ENCODE peak calls at places on chromosomes 11 and 22, in four cellular contexts. V is activated effector memory CD4-positive, alpha-beta T cell treated with Interleukin-2 at 50 U/mL for 16 hours; A is hypothalamus; Z is T-helper 1 cell. T is an unnamed sample.

GRCh38 chr11:86818466-86819282 is 18.3 kb downstream of the PRSS23 start:
- DNase-seq in A (no peak), V (no peak), Z (no peak), T (no peak)

GRCh38 chr22:32693102-32693501 is 108.4 kb upstream of the TIMP3 start:
- DNase-seq in V (no peak), Z (no peak), A (no peak), T (no peak)

GRCh38 chr22:28108851-28109250 is 189.8 kb upstream of the PITPNB start:
- DNase-seq in V (no peak), A (no peak), Z (no peak), T (no peak)

GRCh38 chr11:20367313-20367948 is 3.9 kb downstream of the HTATIP2 start:
- DNase-seq in Z (no peak), A (no peak), V (peak; percentile 13), T (no peak)

GRCh38 chr11:107017104-107017432 is 1.2 kb downstream of the GUCY1A2 start:
- DNase-seq in V (no peak), A (no peak), Z (no peak), T (no peak)

GRCh38 chr11:61542024-61542461 is 33.5 kb downstream of the LRRC10B start:
- DNase-seq in Z (no peak), V (no peak), A (no peak), T (no peak)

GRCh38 chr11:12218909-12219308 is 108.5 kb downstream of the MICAL2 start:
- DNase-seq in Z (no peak), V (no peak), A (no peak), T (no peak)

GRCh38 chr11:46159694-46160093 is 38.4 kb upstream of the PHF21A start:
- DNase-seq in V (no peak), A (no peak), Z (no peak), T (no peak)

GRCh38 chr11:122741613-122742012 is 86.1 kb downstream of the UBASH3B start:
- DNase-seq in Z (no peak), V (no peak), A (no peak), T (no peak)

GRCh38 chr22:49453816-49454215 is 373.9 kb downstream of the BRD1 start:
- DNase-seq in Z (no peak), A (no peak), V (no peak), T (no peak)

GRCh38 chr11:45157247-45158209 is 11.1 kb downstream of the PRDM11 start:
- DNase-seq in V (no peak), A (no peak), Z (no peak), T (no peak)

GRCh38 chr11:77474509-77475070 is 696 bp upstream of the PAK1 start:
- DNase-seq in V (no peak), Z (no peak), A (no peak), T (no peak)

GRCh38 chr11:119691020-119691666 is 37.9 kb downstream of the NECTIN1 start:
- DNase-seq in Z (no peak), V (peak; percentile 1), A (no peak), T (no peak)

GRCh38 chr22:24601217-24602104 is 1.5 kb upstream of the GGT1 start:
- DNase-seq in A (no peak), Z (no peak), V (no peak), T (no peak)

GRCh38 chr22:38005943-38006342 is 21.6 kb upstream of the SOX10 start:
- DNase-seq in Z (no peak), V (no peak), A (no peak), T (no peak)

GRCh38 chr22:45671051-45671782 is 417 bp upstream of the ATXN10 start:
- DNase-seq in A (no peak), Z (no peak), V (no peak), T (no peak)

GRCh38 chr11:95790933-95791247 is 592 bp downstream of the CEP57 start:
- DNase-seq in Z (peak; percentile 45), V (peak; percentile 36), A (no peak), T (peak; percentile 23)

GRCh38 chr11:73661035-73661628 is 14.8 kb downstream of the PLEKHB1 start:
- DNase-seq in V (peak; percentile 71), A (peak; percentile 70), Z (peak; percentile 81), T (peak; percentile 89)

T was measured in stimulated activated naive CD4-positive, alpha-beta T cell.